ENCODE peak calls at places on chromosomes 1 and 21, in nine cellular contexts. One of them, this sample, is unnamed.

GRCh38 chr1:53049574-53049967 is 12.4 kb upstream of the PODN start:
- DNase-seq in NCI-H1436 treated with DMSO at 0.1 percent for 48 hours: no peak
- DNase-seq in Ammon's horn: no peak
- DNase-seq in C1 segment of cervical spinal cord: no peak
- DNase-seq in stimulated activated CD4-positive, alpha-beta T cell treated with anti-CD3 and anti-CD28 coated beads, Interleukin-2, amount 100 ng/mL, for 48 hours: no peak
- DNase-seq in stimulated activated CD8-positive, alpha-beta memory T cell treated with anti-CD3 and anti-CD28 coated beads, Interleukin-7, amount 100 ng/mL, for 48 hours: no peak
- DNase-seq in AG04449: no peak
- DNase-seq in GM12878: no peak
- DNase-seq in CD8-positive, alpha-beta memory T cell: no peak
- DNase-seq in this sample: no peak

GRCh38 chr1:230235876-230236275 is 168.8 kb downstream of the GALNT2 start:
- DNase-seq in C1 segment of cervical spinal cord: no peak
- DNase-seq in AG04449: no peak
- DNase-seq in Ammon's horn: no peak
- DNase-seq in GM12878: no peak
- DNase-seq in CD8-positive, alpha-beta memory T cell: no peak
- DNase-seq in stimulated activated CD4-positive, alpha-beta T cell treated with anti-CD3 and anti-CD28 coated beads, Interleukin-2, amount 100 ng/mL, for 48 hours: no peak
- DNase-seq in NCI-H1436 treated with DMSO at 0.1 percent for 48 hours: no peak
- DNase-seq in stimulated activated CD8-positive, alpha-beta memory T cell treated with anti-CD3 and anti-CD28 coated beads, Interleukin-7, amount 100 ng/mL, for 48 hours: no peak
- DNase-seq in this sample: no peak

GRCh38 chr1:58391514-58391913 is 155.0 kb downstream of the OMA1 start:
- DNase-seq in stimulated activated CD4-positive, alpha-beta T cell treated with anti-CD3 and anti-CD28 coated beads, Interleukin-2, amount 100 ng/mL, for 48 hours: no peak
- DNase-seq in C1 segment of cervical spinal cord: no peak
- DNase-seq in Ammon's horn: no peak
- DNase-seq in stimulated activated CD8-positive, alpha-beta memory T cell treated with anti-CD3 and anti-CD28 coated beads, Interleukin-7, amount 100 ng/mL, for 48 hours: no peak
- DNase-seq in NCI-H1436 treated with DMSO at 0.1 percent for 48 hours: no peak
- DNase-seq in CD8-positive, alpha-beta memory T cell: no peak
- DNase-seq in GM12878: no peak
- DNase-seq in AG04449: no peak
- DNase-seq in this sample: no peak

GRCh38 chr1:89943846-89944781 is 50.8 kb upstream of the ZNF326 start:
- DNase-seq in stimulated activated CD4-positive, alpha-beta T cell treated with anti-CD3 and anti-CD28 coated beads, Interleukin-2, amount 100 ng/mL, for 48 hours: no peak
- DNase-seq in stimulated activated CD8-positive, alpha-beta memory T cell treated with anti-CD3 and anti-CD28 coated beads, Interleukin-7, amount 100 ng/mL, for 48 hours: no peak
- DNase-seq in AG04449: no peak
- DNase-seq in NCI-H1436 treated with DMSO at 0.1 percent for 48 hours: no peak
- DNase-seq in GM12878: no peak
- DNase-seq in Ammon's horn: no peak
- DNase-seq in C1 segment of cervical spinal cord: no peak
- DNase-seq in CD8-positive, alpha-beta memory T cell: no peak
- DNase-seq in this sample: no peak

GRCh38 chr21:35348686-35349085 is 299.6 kb upstream of the RUNX1 start:
- DNase-seq in C1 segment of cervical spinal cord: no peak
- DNase-seq in stimulated activated CD4-positive, alpha-beta T cell treated with anti-CD3 and anti-CD28 coated beads, Interleukin-2, amount 100 ng/mL, for 48 hours: no peak
- DNase-seq in CD8-positive, alpha-beta memory T cell: no peak
- DNase-seq in GM12878: no peak
- DNase-seq in stimulated activated CD8-positive, alpha-beta memory T cell treated with anti-CD3 and anti-CD28 coated beads, Interleukin-7, amount 100 ng/mL, for 48 hours: no peak
- DNase-seq in AG04449: no peak
- DNase-seq in Ammon's horn: no peak
- DNase-seq in NCI-H1436 treated with DMSO at 0.1 percent for 48 hours: no peak
- DNase-seq in this sample: no peak

GRCh38 chr1:49016030-49016991 is 239.6 kb upstream of the BEND5 start:
- DNase-seq in AG04449: no peak
- DNase-seq in stimulated activated CD4-positive, alpha-beta T cell treated with anti-CD3 and anti-CD28 coated beads, Interleukin-2, amount 100 ng/mL, for 48 hours: no peak
- DNase-seq in NCI-H1436 treated with DMSO at 0.1 percent for 48 hours: no peak
- DNase-seq in C1 segment of cervical spinal cord: no peak
- DNase-seq in Ammon's horn: no peak
- DNase-seq in CD8-positive, alpha-beta memory T cell: no peak
- DNase-seq in GM12878: no peak
- DNase-seq in stimulated activated CD8-positive, alpha-beta memory T cell treated with anti-CD3 and anti-CD28 coated beads, Interleukin-7, amount 100 ng/mL, for 48 hours: no peak
- DNase-seq in this sample: no peak

GRCh38 chr21:36756527-36756926 is 57.6 kb downstream of the SIM2 start:
- DNase-seq in AG04449: no peak
- DNase-seq in stimulated activated CD8-positive, alpha-beta memory T cell treated with anti-CD3 and anti-CD28 coated beads, Interleukin-7, amount 100 ng/mL, for 48 hours: no peak
- DNase-seq in GM12878: no peak
- DNase-seq in C1 segment of cervical spinal cord: no peak
- DNase-seq in CD8-positive, alpha-beta memory T cell: no peak
- DNase-seq in stimulated activated CD4-positive, alpha-beta T cell treated with anti-CD3 and anti-CD28 coated beads, Interleukin-2, amount 100 ng/mL, for 48 hours: no peak
- DNase-seq in Ammon's horn: peak
- DNase-seq in NCI-H1436 treated with DMSO at 0.1 percent for 48 hours: no peak
- DNase-seq in this sample: no peak

GRCh38 chr1:113394043-113394862 is 3.9 kb downstream of the MAGI3 start:
- DNase-seq in AG04449: no peak
- DNase-seq in stimulated activated CD4-positive, alpha-beta T cell treated with anti-CD3 and anti-CD28 coated beads, Interleukin-2, amount 100 ng/mL, for 48 hours: no peak
- DNase-seq in C1 segment of cervical spinal cord: no peak
- DNase-seq in Ammon's horn: no peak
- DNase-seq in stimulated activated CD8-positive, alpha-beta memory T cell treated with anti-CD3 and anti-CD28 coated beads, Interleukin-7, amount 100 ng/mL, for 48 hours: no peak
- DNase-seq in NCI-H1436 treated with DMSO at 0.1 percent for 48 hours: no peak
- DNase-seq in GM12878: no peak
- DNase-seq in CD8-positive, alpha-beta memory T cell: no peak
- DNase-seq in this sample: no peak

GRCh38 chr1:199463521-199464127 is 563.9 kb upstream of the NR5A2 start:
- DNase-seq in CD8-positive, alpha-beta memory T cell: no peak
- DNase-seq in Ammon's horn: no peak
- DNase-seq in stimulated activated CD8-positive, alpha-beta memory T cell treated with anti-CD3 and anti-CD28 coated beads, Interleukin-7, amount 100 ng/mL, for 48 hours: no peak
- DNase-seq in NCI-H1436 treated with DMSO at 0.1 percent for 48 hours: no peak
- DNase-seq in C1 segment of cervical spinal cord: no peak
- DNase-seq in stimulated activated CD4-positive, alpha-beta T cell treated with anti-CD3 and anti-CD28 coated beads, Interleukin-2, amount 100 ng/mL, for 48 hours: peak
- DNase-seq in AG04449: peak
- DNase-seq in GM12878: peak
- DNase-seq in this sample: no peak

GRCh38 chr1:26020390-26020789 is 1.2 kb upstream of the EXTL1 start:
- DNase-seq in AG04449: no peak
- DNase-seq in GM12878: no peak
- DNase-seq in Ammon's horn: no peak
- DNase-seq in C1 segment of cervical spinal cord: no peak
- DNase-seq in stimulated activated CD4-positive, alpha-beta T cell treated with anti-CD3 and anti-CD28 coated beads, Interleukin-2, amount 100 ng/mL, for 48 hours: no peak
- DNase-seq in NCI-H1436 treated with DMSO at 0.1 percent for 48 hours: no peak
- DNase-seq in CD8-positive, alpha-beta memory T cell: no peak
- DNase-seq in stimulated activated CD8-positive, alpha-beta memory T cell treated with anti-CD3 and anti-CD28 coated beads, Interleukin-7, amount 100 ng/mL, for 48 hours: no peak
- DNase-seq in this sample: no peak

GRCh38 chr1:67612690-67613322 is 72.2 kb upstream of the GADD45A start:
- DNase-seq in stimulated activated CD4-positive, alpha-beta T cell treated with anti-CD3 and anti-CD28 coated beads, Interleukin-2, amount 100 ng/mL, for 48 hours: no peak
- DNase-seq in CD8-positive, alpha-beta memory T cell: no peak
- DNase-seq in AG04449: no peak
- DNase-seq in stimulated activated CD8-positive, alpha-beta memory T cell treated with anti-CD3 and anti-CD28 coated beads, Interleukin-7, amount 100 ng/mL, for 48 hours: no peak
- DNase-seq in Ammon's horn: no peak
- DNase-seq in C1 segment of cervical spinal cord: no peak
- DNase-seq in GM12878: no peak
- DNase-seq in NCI-H1436 treated with DMSO at 0.1 percent for 48 hours: no peak
- DNase-seq in this sample: no peak

GRCh38 chr1:153509729-153510354 is 25.9 kb downstream of the S100A6 start:
- DNase-seq in GM12878: no peak
- DNase-seq in stimulated activated CD4-positive, alpha-beta T cell treated with anti-CD3 and anti-CD28 coated beads, Interleukin-2, amount 100 ng/mL, for 48 hours: peak
- DNase-seq in AG04449: no peak
- DNase-seq in Ammon's horn: peak
- DNase-seq in stimulated activated CD8-positive, alpha-beta memory T cell treated with anti-CD3 and anti-CD28 coated beads, Interleukin-7, amount 100 ng/mL, for 48 hours: peak
- DNase-seq in C1 segment of cervical spinal cord: no peak
- DNase-seq in CD8-positive, alpha-beta memory T cell: peak
- DNase-seq in NCI-H1436 treated with DMSO at 0.1 percent for 48 hours: no peak
- DNase-seq in this sample: peak

GRCh38 chr1:15008783-15009709 is 144.5 kb upstream of the TMEM51 start:
- DNase-seq in stimulated activated CD4-positive, alpha-beta T cell treated with anti-CD3 and anti-CD28 coated beads, Interleukin-2, amount 100 ng/mL, for 48 hours: no peak
- DNase-seq in CD8-positive, alpha-beta memory T cell: no peak
- DNase-seq in C1 segment of cervical spinal cord: no peak
- DNase-seq in AG04449: no peak
- DNase-seq in Ammon's horn: no peak
- DNase-seq in stimulated activated CD8-positive, alpha-beta memory T cell treated with anti-CD3 and anti-CD28 coated beads, Interleukin-7, amount 100 ng/mL, for 48 hours: no peak
- DNase-seq in NCI-H1436 treated with DMSO at 0.1 percent for 48 hours: no peak
- DNase-seq in GM12878: no peak
- DNase-seq in this sample: no peak

GRCh38 chr21:37079211-37079824 is 6.3 kb downstream of the TTC3 start:
- DNase-seq in GM12878: no peak
- DNase-seq in stimulated activated CD8-positive, alpha-beta memory T cell treated with anti-CD3 and anti-CD28 coated beads, Interleukin-7, amount 100 ng/mL, for 48 hours: no peak
- DNase-seq in Ammon's horn: no peak
- DNase-seq in stimulated activated CD4-positive, alpha-beta T cell treated with anti-CD3 and anti-CD28 coated beads, Interleukin-2, amount 100 ng/mL, for 48 hours: no peak
- DNase-seq in AG04449: no peak
- DNase-seq in CD8-positive, alpha-beta memory T cell: no peak
- DNase-seq in C1 segment of cervical spinal cord: no peak
- DNase-seq in NCI-H1436 treated with DMSO at 0.1 percent for 48 hours: no peak
- DNase-seq in this sample: no peak

GRCh38 chr1:93846151-93846928 is 32.7 kb downstream of the DNTTIP2 start:
- DNase-seq in GM12878: no peak
- DNase-seq in AG04449: no peak
- DNase-seq in Ammon's horn: peak
- DNase-seq in stimulated activated CD4-positive, alpha-beta T cell treated with anti-CD3 and anti-CD28 coated beads, Interleukin-2, amount 100 ng/mL, for 48 hours: peak
- DNase-seq in C1 segment of cervical spinal cord: peak
- DNase-seq in stimulated activated CD8-positive, alpha-beta memory T cell treated with anti-CD3 and anti-CD28 coated beads, Interleukin-7, amount 100 ng/mL, for 48 hours: peak
- DNase-seq in NCI-H1436 treated with DMSO at 0.1 percent for 48 hours: no peak
- DNase-seq in CD8-positive, alpha-beta memory T cell: peak
- DNase-seq in this sample: peak

GRCh38 chr21:44401386-44402160 is 48.2 kb downstream of the TRPM2 start:
- DNase-seq in CD8-positive, alpha-beta memory T cell: no peak
- DNase-seq in stimulated activated CD4-positive, alpha-beta T cell treated with anti-CD3 and anti-CD28 coated beads, Interleukin-2, amount 100 ng/mL, for 48 hours: no peak
- DNase-seq in GM12878: no peak
- DNase-seq in stimulated activated CD8-positive, alpha-beta memory T cell treated with anti-CD3 and anti-CD28 coated beads, Interleukin-7, amount 100 ng/mL, for 48 hours: no peak
- DNase-seq in NCI-H1436 treated with DMSO at 0.1 percent for 48 hours: no peak
- DNase-seq in C1 segment of cervical spinal cord: no peak
- DNase-seq in Ammon's horn: no peak
- DNase-seq in AG04449: no peak
- DNase-seq in this sample: no peak

GRCh38 chr1:223102797-223103533 is 40.1 kb downstream of the TLR5 start:
- DNase-seq in stimulated activated CD8-positive, alpha-beta memory T cell treated with anti-CD3 and anti-CD28 coated beads, Interleukin-7, amount 100 ng/mL, for 48 hours: no peak
- DNase-seq in Ammon's horn: no peak
- DNase-seq in CD8-positive, alpha-beta memory T cell: no peak
- DNase-seq in GM12878: no peak
- DNase-seq in stimulated activated CD4-positive, alpha-beta T cell treated with anti-CD3 and anti-CD28 coated beads, Interleukin-2, amount 100 ng/mL, for 48 hours: no peak
- DNase-seq in C1 segment of cervical spinal cord: no peak
- DNase-seq in NCI-H1436 treated with DMSO at 0.1 percent for 48 hours: no peak
- DNase-seq in AG04449: no peak
- DNase-seq in this sample: no peak

GRCh38 chr1:22111620-22112019 is 31.3 kb downstream of the WNT4 start:
- DNase-seq in stimulated activated CD8-positive, alpha-beta memory T cell treated with anti-CD3 and anti-CD28 coated beads, Interleukin-7, amount 100 ng/mL, for 48 hours: no peak
- DNase-seq in Ammon's horn: no peak
- DNase-seq in CD8-positive, alpha-beta memory T cell: no peak
- DNase-seq in NCI-H1436 treated with DMSO at 0.1 percent for 48 hours: no peak
- DNase-seq in C1 segment of cervical spinal cord: no peak
- DNase-seq in stimulated activated CD4-positive, alpha-beta T cell treated with anti-CD3 and anti-CD28 coated beads, Interleukin-2, amount 100 ng/mL, for 48 hours: no peak
- DNase-seq in AG04449: no peak
- DNase-seq in GM12878: no peak
- DNase-seq in this sample: no peak

GRCh38 chr1:35592991-35593769 is 20.1 kb downstream of the TFAP2E start:
- DNase-seq in AG04449: no peak
- DNase-seq in stimulated activated CD4-positive, alpha-beta T cell treated with anti-CD3 and anti-CD28 coated beads, Interleukin-2, amount 100 ng/mL, for 48 hours: no peak
- DNase-seq in stimulated activated CD8-positive, alpha-beta memory T cell treated with anti-CD3 and anti-CD28 coated beads, Interleukin-7, amount 100 ng/mL, for 48 hours: no peak
- DNase-seq in NCI-H1436 treated with DMSO at 0.1 percent for 48 hours: no peak
- DNase-seq in GM12878: no peak
- DNase-seq in C1 segment of cervical spinal cord: no peak
- DNase-seq in Ammon's horn: no peak
- DNase-seq in CD8-positive, alpha-beta memory T cell: no peak
- DNase-seq in this sample: no peak

GRCh38 chr1:36565576-36566501 is 83.1 kb upstream of the CSF3R start:
- DNase-seq in GM12878: no peak
- DNase-seq in CD8-positive, alpha-beta memory T cell: no peak
- DNase-seq in NCI-H1436 treated with DMSO at 0.1 percent for 48 hours: no peak
- DNase-seq in AG04449: no peak
- DNase-seq in C1 segment of cervical spinal cord: no peak
- DNase-seq in stimulated activated CD8-positive, alpha-beta memory T cell treated with anti-CD3 and anti-CD28 coated beads, Interleukin-7, amount 100 ng/mL, for 48 hours: no peak
- DNase-seq in stimulated activated CD4-positive, alpha-beta T cell treated with anti-CD3 and anti-CD28 coated beads, Interleukin-2, amount 100 ng/mL, for 48 hours: no peak
- DNase-seq in Ammon's horn: no peak
- DNase-seq in this sample: no peak

GRCh38 chr1:4787551-4787950 is 133.1 kb downstream of the AJAP1 start:
- DNase-seq in stimulated activated CD4-positive, alpha-beta T cell treated with anti-CD3 and anti-CD28 coated beads, Interleukin-2, amount 100 ng/mL, for 48 hours: no peak
- DNase-seq in CD8-positive, alpha-beta memory T cell: no peak
- DNase-seq in GM12878: no peak
- DNase-seq in Ammon's horn: no peak
- DNase-seq in C1 segment of cervical spinal cord: no peak
- DNase-seq in stimulated activated CD8-positive, alpha-beta memory T cell treated with anti-CD3 and anti-CD28 coated beads, Interleukin-7, amount 100 ng/mL, for 48 hours: no peak
- DNase-seq in NCI-H1436 treated with DMSO at 0.1 percent for 48 hours: no peak
- DNase-seq in AG04449: no peak
- DNase-seq in this sample: no peak

GRCh38 chr1:113904292-113904673 is 316 bp downstream of the AP4B1 start:
- DNase-seq in AG04449: no peak
- DNase-seq in C1 segment of cervical spinal cord: no peak
- DNase-seq in stimulated activated CD4-positive, alpha-beta T cell treated with anti-CD3 and anti-CD28 coated beads, Interleukin-2, amount 100 ng/mL, for 48 hours: no peak
- DNase-seq in stimulated activated CD8-positive, alpha-beta memory T cell treated with anti-CD3 and anti-CD28 coated beads, Interleukin-7, amount 100 ng/mL, for 48 hours: no peak
- DNase-seq in NCI-H1436 treated with DMSO at 0.1 percent for 48 hours: no peak
- DNase-seq in Ammon's horn: no peak
- DNase-seq in GM12878: no peak
- DNase-seq in CD8-positive, alpha-beta memory T cell: no peak
- DNase-seq in this sample: no peak